ENCODE peak calls at places on chromosomes 11 and 22, in six cellular contexts. One of them, this sample, is unnamed.

GRCh38 chr11:2389344-2390026 is 11.1 kb upstream of the TSSC4 start:
- DNase-seq in ELR: no peak
- DNase-seq in activated CD4-positive, alpha-beta T cell treated with anti-CD3 and anti-CD28 coated beads, Interleukin-2, amount 50 U/mL, for 1 hour: no peak
- DNase-seq in endothelial cell: no peak
- DNase-seq in Peyer's patch: no peak
- DNase-seq in mesenteric fat pad: no peak
- DNase-seq in this sample: no peak

GRCh38 chr11:106152824-106153223 is 75.4 kb downstream of the AASDHPPT start:
- DNase-seq in ELR: peak; percentile 63
- DNase-seq in activated CD4-positive, alpha-beta T cell treated with anti-CD3 and anti-CD28 coated beads, Interleukin-2, amount 50 U/mL, for 1 hour: no peak
- DNase-seq in endothelial cell: no peak
- DNase-seq in Peyer's patch: no peak
- DNase-seq in mesenteric fat pad: no peak
- DNase-seq in this sample: peak; percentile 29

GRCh38 chr22:45892681-45893461 is 84.1 kb downstream of the WNT7B start:
- DNase-seq in ELR: no peak
- DNase-seq in activated CD4-positive, alpha-beta T cell treated with anti-CD3 and anti-CD28 coated beads, Interleukin-2, amount 50 U/mL, for 1 hour: no peak
- DNase-seq in endothelial cell: no peak
- DNase-seq in Peyer's patch: no peak
- DNase-seq in mesenteric fat pad: no peak
- DNase-seq in this sample: no peak

GRCh38 chr11:96098511-96099241 is 174.8 kb upstream of the MTMR2 start:
- DNase-seq in ELR: peak; percentile 42
- DNase-seq in activated CD4-positive, alpha-beta T cell treated with anti-CD3 and anti-CD28 coated beads, Interleukin-2, amount 50 U/mL, for 1 hour: no peak
- DNase-seq in endothelial cell: no peak
- DNase-seq in Peyer's patch: no peak
- DNase-seq in mesenteric fat pad: no peak
- DNase-seq in this sample: peak; percentile 57

GRCh38 chr22:27815826-27816530 is 14.4 kb upstream of the MN1 start:
- DNase-seq in ELR: no peak
- DNase-seq in activated CD4-positive, alpha-beta T cell treated with anti-CD3 and anti-CD28 coated beads, Interleukin-2, amount 50 U/mL, for 1 hour: no peak
- DNase-seq in endothelial cell: no peak
- DNase-seq in Peyer's patch: no peak
- DNase-seq in mesenteric fat pad: no peak
- DNase-seq in this sample: no peak

GRCh38 chr11:107898270-107898669 is 30.0 kb upstream of the RAB39A start:
- DNase-seq in ELR: peak; percentile 64
- DNase-seq in activated CD4-positive, alpha-beta T cell treated with anti-CD3 and anti-CD28 coated beads, Interleukin-2, amount 50 U/mL, for 1 hour: no peak
- DNase-seq in endothelial cell: peak; percentile 6
- DNase-seq in Peyer's patch: no peak
- DNase-seq in mesenteric fat pad: no peak
- DNase-seq in this sample: peak; percentile 30

GRCh38 chr11:84247931-84248330 is 961.8 kb upstream of the CCDC90B start:
- DNase-seq in ELR: no peak
- DNase-seq in activated CD4-positive, alpha-beta T cell treated with anti-CD3 and anti-CD28 coated beads, Interleukin-2, amount 50 U/mL, for 1 hour: no peak
- DNase-seq in endothelial cell: no peak
- DNase-seq in Peyer's patch: no peak
- DNase-seq in mesenteric fat pad: no peak
- DNase-seq in this sample: no peak

GRCh38 chr11:125373426-125374391 is 122.4 kb downstream of the FEZ1 start:
- DNase-seq in ELR: no peak
- DNase-seq in activated CD4-positive, alpha-beta T cell treated with anti-CD3 and anti-CD28 coated beads, Interleukin-2, amount 50 U/mL, for 1 hour: no peak
- DNase-seq in endothelial cell: no peak
- DNase-seq in Peyer's patch: no peak
- DNase-seq in mesenteric fat pad: no peak
- DNase-seq in this sample: no peak

GRCh38 chr11:12137005-12137690 is 26.8 kb downstream of the MICAL2 start:
- DNase-seq in ELR: no peak
- DNase-seq in activated CD4-positive, alpha-beta T cell treated with anti-CD3 and anti-CD28 coated beads, Interleukin-2, amount 50 U/mL, for 1 hour: no peak
- DNase-seq in endothelial cell: no peak
- DNase-seq in Peyer's patch: peak; percentile 65
- DNase-seq in mesenteric fat pad: peak; percentile 88
- DNase-seq in this sample: no peak

GRCh38 chr11:40274017-40274416 is 1185.4 kb downstream of the LRRC4C start:
- DNase-seq in ELR: peak; percentile 64
- DNase-seq in activated CD4-positive, alpha-beta T cell treated with anti-CD3 and anti-CD28 coated beads, Interleukin-2, amount 50 U/mL, for 1 hour: no peak
- DNase-seq in endothelial cell: no peak
- DNase-seq in Peyer's patch: no peak
- DNase-seq in mesenteric fat pad: no peak
- DNase-seq in this sample: peak; percentile 40

GRCh38 chr11:90310210-90310609 is 87.4 kb upstream of the CHORDC1 start:
- DNase-seq in ELR: no peak
- DNase-seq in activated CD4-positive, alpha-beta T cell treated with anti-CD3 and anti-CD28 coated beads, Interleukin-2, amount 50 U/mL, for 1 hour: no peak
- DNase-seq in endothelial cell: no peak
- DNase-seq in Peyer's patch: no peak
- DNase-seq in mesenteric fat pad: no peak
- DNase-seq in this sample: no peak

GRCh38 chr11:1139441-1140066 is 18.2 kb upstream of the MUC5AC start:
- DNase-seq in ELR: peak; percentile 58
- DNase-seq in activated CD4-positive, alpha-beta T cell treated with anti-CD3 and anti-CD28 coated beads, Interleukin-2, amount 50 U/mL, for 1 hour: no peak
- DNase-seq in endothelial cell: no peak
- DNase-seq in Peyer's patch: peak; percentile 11
- DNase-seq in mesenteric fat pad: no peak
- DNase-seq in this sample: peak; percentile 75

GRCh38 chr11:117958949-117959348 is 27.2 kb upstream of the IL10RA start:
- DNase-seq in ELR: no peak
- DNase-seq in activated CD4-positive, alpha-beta T cell treated with anti-CD3 and anti-CD28 coated beads, Interleukin-2, amount 50 U/mL, for 1 hour: no peak
- DNase-seq in endothelial cell: no peak
- DNase-seq in Peyer's patch: no peak
- DNase-seq in mesenteric fat pad: no peak
- DNase-seq in this sample: no peak